ENCODE peak calls at places on chromosomes 12 and 14, in nine cellular contexts. One of them, this sample, is unnamed. For H3K4me1, the result is how much of the 10 kb centered on the place peaks cover.

GRCh38 chr14:71725802-71726638 is 206.2 kb upstream of the RGS6 start:
- DNase-seq in ovary: no peak
- DNase-seq in right atrium auricular region: no peak
- DNase-seq in CD8-positive, alpha-beta T cell: no peak
- DNase-seq in left ventricle myocardium inferior: no peak
- DNase-seq in tibial artery: no peak
- DNase-seq in colonic mucosa: no peak
- DNase-seq in OCI-LY7: no peak
- DNase-seq in K562: no peak
- DNase-seq in this sample: no peak

GRCh38 chr12:71730936-71731335 is 23.7 kb upstream of the RAB21 start:
- DNase-seq in ovary: no peak
- DNase-seq in right atrium auricular region: no peak
- DNase-seq in CD8-positive, alpha-beta T cell: no peak
- DNase-seq in left ventricle myocardium inferior: no peak
- DNase-seq in tibial artery: no peak
- DNase-seq in colonic mucosa: no peak
- DNase-seq in OCI-LY7: no peak
- DNase-seq in K562: no peak
- DNase-seq in this sample: no peak

GRCh38 chr14:40213701-40214100 is 781.5 kb upstream of the FBXO33 start:
- DNase-seq in ovary: no peak
- DNase-seq in right atrium auricular region: no peak
- DNase-seq in CD8-positive, alpha-beta T cell: no peak
- DNase-seq in left ventricle myocardium inferior: no peak
- DNase-seq in tibial artery: no peak
- DNase-seq in colonic mucosa: no peak
- DNase-seq in OCI-LY7: no peak
- DNase-seq in K562: no peak
- DNase-seq in this sample: no peak

GRCh38 chr12:48165089-48166031 is 8.0 kb upstream of the ASB8 start:
- DNase-seq in ovary: no peak
- DNase-seq in right atrium auricular region: no peak
- DNase-seq in CD8-positive, alpha-beta T cell: no peak
- DNase-seq in left ventricle myocardium inferior: no peak
- DNase-seq in tibial artery: no peak
- DNase-seq in colonic mucosa: peak
- DNase-seq in OCI-LY7: peak
- DNase-seq in K562: peak
- DNase-seq in this sample: peak

GRCh38 chr14:65286443-65286842 is 126.1 kb upstream of the FUT8 start:
- DNase-seq in ovary: no peak
- DNase-seq in right atrium auricular region: no peak
- DNase-seq in CD8-positive, alpha-beta T cell: no peak
- DNase-seq in left ventricle myocardium inferior: no peak
- DNase-seq in tibial artery: no peak
- DNase-seq in colonic mucosa: no peak
- DNase-seq in OCI-LY7: peak
- DNase-seq in K562: peak
- DNase-seq in this sample: no peak

GRCh38 chr12:92297932-92298681 is 152.5 kb upstream of the BTG1 start:
- DNase-seq in ovary: no peak
- DNase-seq in right atrium auricular region: peak
- DNase-seq in CD8-positive, alpha-beta T cell: no peak
- DNase-seq in left ventricle myocardium inferior: no peak
- DNase-seq in tibial artery: peak
- DNase-seq in colonic mucosa: no peak
- DNase-seq in OCI-LY7: peak
- DNase-seq in K562: no peak
- DNase-seq in this sample: no peak

GRCh38 chr12:44873898-44874297 is 2.2 kb downstream of the NELL2 start:
- DNase-seq in ovary: no peak
- DNase-seq in right atrium auricular region: no peak
- DNase-seq in CD8-positive, alpha-beta T cell: no peak
- DNase-seq in left ventricle myocardium inferior: no peak
- DNase-seq in tibial artery: no peak
- DNase-seq in colonic mucosa: no peak
- DNase-seq in OCI-LY7: peak
- DNase-seq in K562: no peak
- DNase-seq in this sample: no peak

GRCh38 chr14:45089813-45090212 is 5.9 kb downstream of the PRPF39 start:
- DNase-seq in ovary: no peak
- DNase-seq in right atrium auricular region: no peak
- DNase-seq in CD8-positive, alpha-beta T cell: no peak
- DNase-seq in left ventricle myocardium inferior: no peak
- DNase-seq in tibial artery: no peak
- DNase-seq in colonic mucosa: no peak
- DNase-seq in OCI-LY7: no peak
- DNase-seq in K562: no peak
- DNase-seq in this sample: no peak

GRCh38 chr12:56991319-56991906 is 14.9 kb downstream of the ZBTB39 start:
- DNase-seq in ovary: no peak
- DNase-seq in right atrium auricular region: no peak
- DNase-seq in CD8-positive, alpha-beta T cell: no peak
- DNase-seq in left ventricle myocardium inferior: peak
- DNase-seq in tibial artery: peak
- DNase-seq in colonic mucosa: peak
- DNase-seq in OCI-LY7: no peak
- DNase-seq in K562: peak
- DNase-seq in this sample: no peak

GRCh38 chr14:100668352-100668751 is 58.3 kb upstream of the DLK1 start:
- DNase-seq in ovary: no peak
- DNase-seq in right atrium auricular region: no peak
- DNase-seq in CD8-positive, alpha-beta T cell: no peak
- DNase-seq in left ventricle myocardium inferior: no peak
- DNase-seq in tibial artery: no peak
- DNase-seq in colonic mucosa: no peak
- DNase-seq in OCI-LY7: no peak
- DNase-seq in K562: no peak
- DNase-seq in this sample: no peak

GRCh38 chr14:100670017-100670974 is 56.4 kb upstream of the DLK1 start:
- DNase-seq in ovary: no peak
- DNase-seq in right atrium auricular region: no peak
- DNase-seq in CD8-positive, alpha-beta T cell: no peak
- DNase-seq in left ventricle myocardium inferior: no peak
- DNase-seq in tibial artery: no peak
- DNase-seq in colonic mucosa: no peak
- DNase-seq in OCI-LY7: no peak
- DNase-seq in K562: no peak
- DNase-seq in this sample: no peak

GRCh38 chr14:100667706-100668105 is 59.0 kb upstream of the DLK1 start:
- DNase-seq in ovary: no peak
- DNase-seq in right atrium auricular region: no peak
- DNase-seq in CD8-positive, alpha-beta T cell: no peak
- DNase-seq in left ventricle myocardium inferior: no peak
- DNase-seq in tibial artery: no peak
- DNase-seq in colonic mucosa: no peak
- DNase-seq in OCI-LY7: no peak
- DNase-seq in K562: no peak
- DNase-seq in this sample: no peak

GRCh38 chr14:100669468-100669867 is 57.2 kb upstream of the DLK1 start:
- DNase-seq in ovary: no peak
- DNase-seq in right atrium auricular region: no peak
- DNase-seq in CD8-positive, alpha-beta T cell: no peak
- DNase-seq in left ventricle myocardium inferior: no peak
- DNase-seq in tibial artery: no peak
- DNase-seq in colonic mucosa: no peak
- DNase-seq in OCI-LY7: no peak
- DNase-seq in K562: peak
- DNase-seq in this sample: no peak

GRCh38 chr14:100669011-100669412 is 57.7 kb upstream of the DLK1 start:
- DNase-seq in ovary: no peak
- DNase-seq in right atrium auricular region: no peak
- DNase-seq in CD8-positive, alpha-beta T cell: no peak
- DNase-seq in left ventricle myocardium inferior: no peak
- DNase-seq in tibial artery: no peak
- DNase-seq in colonic mucosa: no peak
- DNase-seq in OCI-LY7: no peak
- DNase-seq in K562: no peak
- DNase-seq in this sample: no peak
- H3K4me1 ChIP-seq in ovary: under half
- H3K4me1 ChIP-seq in right atrium auricular region: under half
- H3K4me1 ChIP-seq in CD8-positive, alpha-beta T cell: under half
- H3K4me1 ChIP-seq in left ventricle myocardium inferior: under half
- H3K4me1 ChIP-seq in tibial artery: under half
- H3K4me1 ChIP-seq in colonic mucosa: under half
- H3K4me1 ChIP-seq in OCI-LY7: under half
- H3K4me1 ChIP-seq in K562: under half
- H3K4me1 ChIP-seq in this sample: under half

DNA sequence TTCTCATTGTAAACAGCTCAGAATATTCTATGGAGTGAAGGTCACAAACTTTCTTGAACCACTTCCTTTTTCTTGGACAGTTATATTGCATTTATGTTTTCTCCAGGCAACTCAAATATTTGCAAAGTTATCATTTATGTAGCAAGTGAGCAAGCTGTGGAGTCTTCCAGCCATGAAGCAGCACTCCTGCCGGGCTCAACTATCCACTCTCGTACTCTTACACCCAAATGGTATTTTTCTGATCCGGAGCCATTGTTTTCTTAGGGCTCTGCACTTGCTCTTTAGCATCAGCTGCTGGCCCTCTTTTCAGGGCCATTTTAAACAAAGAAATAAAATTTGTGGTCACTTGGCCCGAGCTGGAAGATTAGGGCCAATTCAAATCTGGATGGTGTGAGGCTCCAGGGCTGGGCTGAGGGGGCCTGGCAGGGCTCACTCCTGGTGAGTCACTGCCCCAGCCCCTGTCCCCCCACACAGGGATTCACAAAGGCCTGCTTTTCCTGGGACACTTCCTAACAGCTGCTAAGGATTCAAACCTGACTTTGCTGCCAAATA is 19.7 kb downstream of the SYNE3 start:
- DNase-seq in ovary: peak
- DNase-seq in right atrium auricular region: no peak
- DNase-seq in CD8-positive, alpha-beta T cell: no peak
- DNase-seq in left ventricle myocardium inferior: no peak
- DNase-seq in tibial artery: peak
- DNase-seq in colonic mucosa: peak
- DNase-seq in OCI-LY7: no peak
- DNase-seq in K562: no peak
- DNase-seq in this sample: no peak
- H3K4me1 ChIP-seq in ovary: under half
- H3K4me1 ChIP-seq in right atrium auricular region: half or more
- H3K4me1 ChIP-seq in CD8-positive, alpha-beta T cell: under half
- H3K4me1 ChIP-seq in left ventricle myocardium inferior: half or more
- H3K4me1 ChIP-seq in tibial artery: half or more
- H3K4me1 ChIP-seq in colonic mucosa: under half
- H3K4me1 ChIP-seq in OCI-LY7: half or more
- H3K4me1 ChIP-seq in K562: under half
- H3K4me1 ChIP-seq in this sample: under half

DNA sequence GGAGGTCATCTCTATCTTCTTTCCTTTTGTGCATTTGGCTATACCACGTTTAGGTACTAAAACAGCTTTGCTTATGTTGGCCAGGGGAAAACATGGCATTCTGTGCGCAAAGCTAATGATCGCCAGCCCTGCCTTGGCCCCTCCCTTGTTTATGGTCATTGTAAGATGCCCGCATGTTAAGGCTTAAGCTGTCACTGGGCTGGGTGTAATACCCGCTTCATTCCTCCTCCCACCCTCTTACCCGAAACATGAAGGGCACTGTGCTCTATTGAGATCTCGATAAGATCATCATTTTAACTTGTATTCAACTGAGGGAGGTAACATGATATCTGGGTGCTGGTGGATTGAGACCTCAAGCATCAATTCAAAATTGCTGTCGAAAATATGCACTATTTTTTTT is 34.7 kb downstream of the BRI3BP start:
- DNase-seq in ovary: no peak
- DNase-seq in right atrium auricular region: no peak
- DNase-seq in CD8-positive, alpha-beta T cell: no peak
- DNase-seq in left ventricle myocardium inferior: no peak
- DNase-seq in tibial artery: no peak
- DNase-seq in colonic mucosa: no peak
- DNase-seq in OCI-LY7: no peak
- DNase-seq in K562: no peak
- DNase-seq in this sample: no peak
- H3K4me1 ChIP-seq in ovary: under half
- H3K4me1 ChIP-seq in right atrium auricular region: under half
- H3K4me1 ChIP-seq in CD8-positive, alpha-beta T cell: under half
- H3K4me1 ChIP-seq in left ventricle myocardium inferior: under half
- H3K4me1 ChIP-seq in tibial artery: under half
- H3K4me1 ChIP-seq in colonic mucosa: under half
- H3K4me1 ChIP-seq in OCI-LY7: under half
- H3K4me1 ChIP-seq in K562: under half
- H3K4me1 ChIP-seq in this sample: under half

GRCh38 chr12:1595690-1596347 is 1.4 kb upstream of the FBXL14 start:
- DNase-seq in ovary: no peak
- DNase-seq in right atrium auricular region: no peak
- DNase-seq in CD8-positive, alpha-beta T cell: no peak
- DNase-seq in left ventricle myocardium inferior: no peak
- DNase-seq in tibial artery: no peak
- DNase-seq in colonic mucosa: peak
- DNase-seq in OCI-LY7: no peak
- DNase-seq in K562: no peak
- DNase-seq in this sample: no peak

GRCh38 chr12:1593232-1594044 is 943 bp downstream of the FBXL14 start:
- DNase-seq in ovary: peak
- DNase-seq in right atrium auricular region: no peak
- DNase-seq in CD8-positive, alpha-beta T cell: no peak
- DNase-seq in left ventricle myocardium inferior: peak
- DNase-seq in tibial artery: no peak
- DNase-seq in colonic mucosa: peak
- DNase-seq in OCI-LY7: peak
- DNase-seq in K562: peak
- DNase-seq in this sample: peak

GRCh38 chr12:1594045-1594294 is 411 bp downstream of the FBXL14 start:
- DNase-seq in ovary: peak
- DNase-seq in right atrium auricular region: no peak
- DNase-seq in CD8-positive, alpha-beta T cell: no peak
- DNase-seq in left ventricle myocardium inferior: peak
- DNase-seq in tibial artery: peak
- DNase-seq in colonic mucosa: peak
- DNase-seq in OCI-LY7: peak
- DNase-seq in K562: peak
- DNase-seq in this sample: peak

GRCh38 chr12:1595026-1595561 is 713 bp upstream of the FBXL14 start:
- DNase-seq in ovary: no peak
- DNase-seq in right atrium auricular region: no peak
- DNase-seq in CD8-positive, alpha-beta T cell: no peak
- DNase-seq in left ventricle myocardium inferior: no peak
- DNase-seq in tibial artery: no peak
- DNase-seq in colonic mucosa: peak
- DNase-seq in OCI-LY7: peak
- DNase-seq in K562: no peak
- DNase-seq in this sample: no peak

GRCh38 chr12:1594295-1595025 is at the start of gene FBXL14:
- DNase-seq in ovary: peak
- DNase-seq in right atrium auricular region: no peak
- DNase-seq in CD8-positive, alpha-beta T cell: peak
- DNase-seq in left ventricle myocardium inferior: peak
- DNase-seq in tibial artery: peak
- DNase-seq in colonic mucosa: peak
- DNase-seq in OCI-LY7: peak
- DNase-seq in K562: peak
- DNase-seq in this sample: peak
- H3K4me1 ChIP-seq in ovary: under half
- H3K4me1 ChIP-seq in right atrium auricular region: half or more
- H3K4me1 ChIP-seq in CD8-positive, alpha-beta T cell: under half
- H3K4me1 ChIP-seq in left ventricle myocardium inferior: half or more
- H3K4me1 ChIP-seq in tibial artery: under half
- H3K4me1 ChIP-seq in colonic mucosa: under half
- H3K4me1 ChIP-seq in OCI-LY7: under half
- H3K4me1 ChIP-seq in K562: under half
- H3K4me1 ChIP-seq in this sample: under half